ENCODE peak calls at places on chromosomes 7 and 10, in six cellular contexts. O is HS-27A, Z is dermis blood vessel endothelial cell, L is NCI-H1092 treated with DMSO at 0.1 percent for 48 hours, D is cerebellar cortex, C is EL. T is an unnamed sample.

GRCh38 chr7:81158189-81158588 is 239.3 kb upstream of the SEMA3C start:
- DNase-seq in Z (no peak), L (peak; percentile 34), D (no peak), C (no peak), O (no peak), T (no peak)

GRCh38 chr7:95723583-95724180 is 48.7 kb upstream of the DYNC1I1 start:
- DNase-seq in C (peak; percentile 31), L (peak; percentile 83), D (peak; percentile 71), Z (peak; percentile 68), O (no peak), T (no peak)

GRCh38 chr10:26534384-26534783 is 96.2 kb downstream of the APBB1IP start:
- DNase-seq in L (no peak), Z (no peak), D (no peak), C (no peak), O (no peak), T (no peak)

GRCh38 chr10:133394801-133395221 is 854 bp downstream of the MTG1 start:
- DNase-seq in Z (peak; percentile 29), C (no peak), L (no peak), O (no peak), D (no peak), T (peak; percentile 88)

GRCh38 chr10:110857265-110858158 is 14.2 kb upstream of the PDCD4 start:
- DNase-seq in Z (no peak), D (no peak), O (no peak), L (peak; percentile 89), C (no peak), T (no peak)

GRCh38 chr10:91340613-91341362 is 69.4 kb upstream of the HECTD2 start:
- DNase-seq in L (peak; percentile 52), Z (peak; percentile 94), O (no peak), D (no peak), C (peak; percentile 95), T (no peak)

GRCh38 chr10:114239117-114239993 is at the start of gene VWA2:
- DNase-seq in C (no peak), O (no peak), Z (peak; percentile 20), D (no peak), L (peak; percentile 70), T (no peak)

GRCh38 chr7:107180378-107180777 is 11.6 kb downstream of the HBP1 start:
- DNase-seq in Z (peak; percentile 92), O (no peak), C (peak; percentile 67), L (no peak), D (no peak), T (no peak)

GRCh38 chr10:121450247-121450646 is 148.0 kb downstream of the FGFR2 start:
- DNase-seq in L (no peak), C (no peak), D (no peak), O (no peak), Z (no peak), T (no peak)

GRCh38 chr10:100038561-100039071 is 28.9 kb upstream of the DNMBP start:
- DNase-seq in O (no peak), D (no peak), Z (peak; percentile 38), L (no peak), C (no peak), T (no peak)

GRCh38 chr10:59536576-59537014 is 173.1 kb downstream of the SLC16A9 start:
- DNase-seq in D (no peak), C (no peak), L (no peak), Z (peak; percentile 11), O (no peak), T (no peak)

GRCh38 chr7:29239638-29240037 is 45.1 kb downstream of the CHN2 start:
- DNase-seq in D (no peak), O (no peak), C (peak; percentile 7), L (no peak), Z (peak; percentile 45), T (no peak)

GRCh38 chr7:155281411-155281969 is 16.2 kb upstream of the INSIG1 start:
- DNase-seq in D (no peak), O (no peak), C (no peak), L (no peak), Z (no peak), T (peak; percentile 82)

GRCh38 chr7:13144622-13145021 is 457.2 kb downstream of the ARL4A start:
- DNase-seq in L (no peak), D (no peak), Z (no peak), O (no peak), C (no peak), T (no peak)

GRCh38 chr7:134364619-134365037 is 47.9 kb upstream of the SLC35B4 start:
- DNase-seq in D (no peak), O (no peak), L (no peak), Z (peak; percentile 39), C (peak; percentile 79), T (no peak)

GRCh38 chr10:35575640-35576039 is 29.5 kb upstream of the GJD4 start:
- DNase-seq in C (no peak), Z (no peak), L (no peak), O (no peak), D (no peak), T (no peak)

GRCh38 chr10:29005988-29006387 is 282.9 kb upstream of the LYZL1 start:
- DNase-seq in Z (no peak), D (no peak), O (no peak), C (no peak), L (no peak), T (no peak)

GRCh38 chr7:52826515-52826914 is 208.9 kb upstream of the POM121L12 start:
- DNase-seq in O (no peak), L (no peak), Z (no peak), C (no peak), D (no peak), T (no peak)

GRCh38 chr7:30403477-30403876 is 75.1 kb downstream of the NOD1 start:
- DNase-seq in L (no peak), Z (no peak), O (no peak), D (no peak), C (no peak), T (no peak)

GRCh38 chr7:50379539-50379938 is 70.6 kb downstream of the FIGNL1 start:
- DNase-seq in O (no peak), L (no peak), C (no peak), Z (no peak), D (no peak), T (no peak)

GRCh38 chr7:1938788-1939433 is 268.8 kb downstream of the ELFN1 start:
- DNase-seq in L (no peak), C (no peak), D (no peak), Z (no peak), O (no peak), T (no peak)